ENCODE peak calls at places on chromosomes 1 and 21, in eight cellular contexts. P is mesothelial cell of epicardium; E is cardiac fibroblast; I is PC-9; R is psoas muscle; S is activated CD8-positive, alpha-beta T cell treated with anti-CD3 and anti-CD28 coated beads for 36 hours; M is HepG2; Z is CD4-positive, alpha-beta T cell. K is an unnamed sample.

GRCh38 chr1:211698161-211699026 is 23.0 kb upstream of the NEK2 start:
- DNase-seq in P (peak), E (peak), I (peak), R (peak), S (peak), M (peak), Z (peak), K (peak)

GRCh38 chr1:180155202-180155682 is 573 bp downstream of the QSOX1 start:
- DNase-seq in P (peak), E (no peak), I (no peak), R (no peak), S (peak), M (no peak), Z (no peak), K (no peak)

GRCh38 chr1:81298321-81298720 is 502.4 kb upstream of the ADGRL2 start:
- DNase-seq in P (no peak), E (peak), I (no peak), R (no peak), S (no peak), M (no peak), Z (no peak), K (no peak)

GRCh38 chr1:180542530-180543171 is 16.1 kb upstream of the OVAAL start:
- DNase-seq in P (no peak), E (peak), I (no peak), R (no peak), S (no peak), M (no peak), Z (no peak), K (no peak)

GRCh38 chr1:24996983-24997893 is 67.2 kb upstream of the RUNX3 start:
- DNase-seq in P (no peak), E (no peak), I (no peak), R (peak), S (peak), M (no peak), Z (no peak), K (no peak)

GRCh38 chr1:94416901-94417701 is 1.1 kb upstream of the ABCD3 start:
- DNase-seq in P (no peak), E (peak), I (peak), R (no peak), S (no peak), M (peak), Z (no peak), K (no peak)

GRCh38 chr1:200245492-200245891 is 164.3 kb downstream of the ZNF281 start:
- DNase-seq in P (no peak), E (peak), I (no peak), R (no peak), S (no peak), M (no peak), Z (no peak), K (no peak)

GRCh38 chr1:228071839-228072657 is 10.5 kb upstream of the ARF1 start:
- DNase-seq in P (no peak), E (no peak), I (no peak), R (no peak), S (no peak), M (no peak), Z (no peak), K (no peak)

GRCh38 chr1:236002572-236002971 is 62.3 kb downstream of the NID1 start:
- DNase-seq in P (no peak), E (no peak), I (no peak), R (no peak), S (no peak), M (no peak), Z (no peak), K (no peak)

GRCh38 chr21:38054334-38054733 is 138.1 kb upstream of the KCNJ6 start:
- DNase-seq in P (no peak), E (no peak), I (no peak), R (no peak), S (no peak), M (no peak), Z (no peak), K (no peak)

GRCh38 chr1:154972517-154973343 is 1.8 kb upstream of the CKS1B start:
- DNase-seq in P (peak), E (peak), I (peak), R (peak), S (peak), M (peak), Z (no peak), K (no peak)

GRCh38 chr1:227094249-227094966 is 154.3 kb downstream of the COQ8A start:
- DNase-seq in P (no peak), E (no peak), I (no peak), R (no peak), S (no peak), M (peak), Z (no peak), K (no peak)

GRCh38 chr1:204426035-204426436 is 14.4 kb upstream of the PPP1R15B start:
- DNase-seq in P (no peak), E (peak), I (no peak), R (no peak), S (no peak), M (peak), Z (no peak), K (no peak)

GRCh38 chr1:179586107-179586823 is 5.4 kb upstream of the TDRD5 start:
- DNase-seq in P (peak), E (peak), I (peak), R (peak), S (no peak), M (no peak), Z (no peak), K (no peak)

GRCh38 chr1:28887418-28887834 is 26.9 kb upstream of the EPB41 start:
- DNase-seq in P (peak), E (no peak), I (peak), R (no peak), S (peak), M (no peak), Z (peak), K (no peak)

GRCh38 chr21:26844258-26845065 is 747 bp downstream of the ADAMTS1 start:
- DNase-seq in P (peak), E (peak), I (no peak), R (peak), S (no peak), M (no peak), Z (no peak), K (no peak)
- TF ChIP-seq CTCF in P (no peak), E (no peak), I (no peak), R (no peak), S (no peak), M (no peak), Z (no peak), K (peak)

GRCh38 chr1:205977348-205978014 is 25.7 kb downstream of the RAB7B start:
- DNase-seq in P (peak), E (peak), I (peak), R (peak), S (peak), M (peak), Z (peak), K (peak)
- TF ChIP-seq CTCF in P (peak), E (peak), I (peak), R (peak), S (peak), M (peak), Z (peak), K (peak)

DNA sequence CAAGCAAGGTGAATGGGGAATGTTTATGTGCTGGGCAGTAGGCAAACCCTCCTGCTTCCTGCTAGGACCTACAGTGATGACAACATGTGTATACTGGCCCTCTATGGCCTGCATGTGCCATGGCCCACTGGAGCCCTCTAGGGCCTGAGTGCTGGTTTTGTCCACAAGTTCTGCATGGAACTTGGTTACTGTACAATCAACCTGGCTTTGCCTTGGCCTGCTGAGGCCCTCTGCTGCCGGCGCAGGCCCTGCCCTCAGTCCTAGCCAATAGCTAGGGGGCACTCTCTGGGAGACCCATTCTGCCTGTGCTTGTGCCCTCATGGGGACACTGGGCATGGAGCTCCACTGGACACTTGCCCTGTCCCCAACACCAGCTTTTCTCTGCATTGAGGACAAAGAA is 138.6 kb upstream of the NGF start:
- DNase-seq in P (no peak), E (peak), I (no peak), R (no peak), S (no peak), M (peak), Z (no peak), K (no peak)
- TF ChIP-seq CTCF in P (no peak), E (no peak), I (no peak), R (no peak), S (no peak), M (peak), Z (no peak), K (peak)

DNA sequence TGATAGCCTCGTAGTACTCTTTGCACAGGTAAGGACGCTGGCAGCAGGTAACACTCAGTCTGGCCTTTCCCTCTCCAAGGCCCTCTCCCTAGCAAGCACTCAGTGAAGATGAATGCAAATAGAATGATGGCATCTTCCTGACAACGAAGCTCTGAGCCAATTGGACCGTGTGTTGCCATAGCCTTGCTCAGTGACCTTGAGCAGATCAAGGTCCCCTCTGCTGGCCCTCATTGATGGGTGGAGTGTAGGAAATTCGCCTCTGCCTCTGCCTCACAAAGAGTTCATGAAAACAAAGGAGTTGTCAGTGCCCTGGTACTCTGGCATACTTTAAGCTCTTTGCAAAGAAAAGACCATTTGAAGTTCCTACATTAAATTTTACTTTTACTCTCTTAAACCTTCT is 38.0 kb downstream of the SMYD2 start:
- DNase-seq in P (no peak), E (no peak), I (no peak), R (no peak), S (no peak), M (peak), Z (no peak), K (no peak)
- TF ChIP-seq CTCF in P (no peak), E (no peak), I (no peak), R (no peak), S (no peak), M (peak), Z (no peak), K (no peak)

GRCh38 chr1:201506573-201507567 is at the start of gene CSRP1:
- DNase-seq in P (no peak), E (peak), I (peak), R (peak), S (peak), M (no peak), Z (peak), K (no peak)
- TF ChIP-seq CTCF in P (no peak), E (no peak), I (no peak), R (no peak), S (no peak), M (peak), Z (peak), K (no peak)

GRCh38 chr1:60923287-60924110 is 158.9 kb upstream of the NFIA start:
- DNase-seq in P (no peak), E (no peak), I (no peak), R (no peak), S (no peak), M (no peak), Z (no peak), K (no peak)
- TF ChIP-seq CTCF in P (no peak), E (no peak), I (no peak), R (no peak), S (no peak), M (no peak), Z (no peak), K (no peak)

DNA sequence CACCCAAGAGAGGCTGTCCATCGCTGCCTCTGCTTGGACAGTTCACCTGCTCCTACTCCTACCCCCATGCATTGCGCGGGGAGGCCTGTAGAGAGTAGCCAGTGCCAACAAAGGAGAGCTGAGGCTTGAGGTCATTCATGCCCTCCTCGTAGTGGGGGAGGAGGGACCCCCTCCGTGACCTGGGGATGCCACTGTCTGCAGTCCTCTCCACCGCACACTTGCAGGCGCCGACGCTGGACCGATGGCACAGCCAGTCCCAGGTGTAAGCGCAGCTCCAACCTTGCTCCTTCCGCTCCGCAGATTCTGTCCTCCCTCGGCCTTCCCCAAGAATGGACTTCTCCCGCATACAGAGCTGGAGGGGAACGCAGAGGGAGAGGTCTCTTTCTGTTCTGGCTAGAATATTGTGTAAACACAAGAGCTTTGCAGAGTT is 672 bp upstream of the PHLDA3 start:
- DNase-seq in P (no peak), E (no peak), I (no peak), R (no peak), S (no peak), M (no peak), Z (no peak), K (no peak)
- TF ChIP-seq CTCF in P (no peak), E (no peak), I (no peak), R (no peak), S (no peak), M (no peak), Z (no peak), K (no peak)

K was measured in D721Med.